ENCODE peak calls at places on chromosomes 4 and X, in six cellular contexts. R, G, J, K, Z and H are unnamed samples.

GRCh38 chr4:113232194-113232593 is 182.7 kb downstream of the ANK2 start:
- DNase-seq in R (no peak), G (peak), J (no peak), K (no peak), Z (peak), H (no peak)

GRCh38 chrX:56813318-56813837 is 84.3 kb downstream of the NBDY start:
- DNase-seq in R (no peak), G (peak), J (no peak), K (peak), Z (peak), H (peak)

GRCh38 chr4:98626350-98626749 is 32.1 kb downstream of the TSPAN5 start:
- DNase-seq in R (no peak), G (peak), J (peak), K (peak), Z (peak), H (peak)

GRCh38 chr4:73891739-73892405 is 22.7 kb downstream of the CXCL1 start:
- DNase-seq in R (no peak), G (peak), J (no peak), K (no peak), Z (peak), H (no peak)

GRCh38 chrX:20217279-20217678 is 49.4 kb downstream of the RPS6KA3 start:
- DNase-seq in R (no peak), G (peak), J (no peak), K (no peak), Z (peak), H (no peak)

GRCh38 chrX:19225906-19226305 is 103.6 kb upstream of the ADGRG2 start:
- DNase-seq in R (no peak), G (peak), J (no peak), K (peak), Z (no peak), H (peak)

GRCh38 chr4:5566991-5567390 is 141.4 kb downstream of the EVC2 start:
- DNase-seq in R (no peak), G (no peak), J (no peak), K (no peak), Z (no peak), H (no peak)

GRCh38 chr4:138401330-138401729 is 159.2 kb upstream of the SLC7A11 start:
- DNase-seq in R (no peak), G (no peak), J (no peak), K (no peak), Z (peak), H (no peak)

GRCh38 chr4:3451956-3452355 is 10.2 kb downstream of the HGFAC start:
- DNase-seq in R (no peak), G (peak), J (no peak), K (no peak), Z (peak), H (no peak)

GRCh38 chrX:17459596-17459995 is 84.6 kb downstream of the NHS start:
- DNase-seq in R (no peak), G (peak), J (no peak), K (no peak), Z (no peak), H (no peak)

GRCh38 chr4:104494822-104495559 is at the start of gene CXXC4:
- DNase-seq in R (peak), G (peak), J (peak), K (peak), Z (peak), H (peak)

GRCh38 chr4:147761218-147761883 is 29.5 kb downstream of the ARHGAP10 start:
- DNase-seq in R (no peak), G (no peak), J (no peak), K (no peak), Z (no peak), H (no peak)

DNA sequence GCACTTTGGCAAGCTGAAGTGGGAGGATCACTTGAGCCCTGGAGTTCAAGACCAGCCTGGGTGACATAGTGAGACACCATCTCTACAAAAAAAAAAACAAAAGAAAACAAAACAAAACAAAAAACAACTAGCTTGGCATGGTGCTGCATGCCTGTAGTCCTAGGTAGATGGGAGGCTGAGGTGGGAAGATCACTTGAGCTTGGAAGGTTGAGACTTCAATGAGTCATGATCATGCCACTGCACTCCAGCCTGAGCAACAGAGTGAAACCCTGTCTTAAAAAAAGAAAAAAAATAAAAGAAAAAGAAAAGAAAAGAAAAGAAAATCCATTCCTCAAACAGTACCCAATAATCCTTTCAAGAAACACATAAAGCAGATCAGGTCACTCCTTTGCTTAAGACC is 14.9 kb upstream of the ERCC6L start:
- DNase-seq in R (no peak), G (no peak), J (no peak), K (no peak), Z (no peak), H (no peak)
- H2BK5ac ChIP-seq in R (no peak), G (no peak), J (no peak), K (no peak), Z (no peak), H (no peak)

DNA sequence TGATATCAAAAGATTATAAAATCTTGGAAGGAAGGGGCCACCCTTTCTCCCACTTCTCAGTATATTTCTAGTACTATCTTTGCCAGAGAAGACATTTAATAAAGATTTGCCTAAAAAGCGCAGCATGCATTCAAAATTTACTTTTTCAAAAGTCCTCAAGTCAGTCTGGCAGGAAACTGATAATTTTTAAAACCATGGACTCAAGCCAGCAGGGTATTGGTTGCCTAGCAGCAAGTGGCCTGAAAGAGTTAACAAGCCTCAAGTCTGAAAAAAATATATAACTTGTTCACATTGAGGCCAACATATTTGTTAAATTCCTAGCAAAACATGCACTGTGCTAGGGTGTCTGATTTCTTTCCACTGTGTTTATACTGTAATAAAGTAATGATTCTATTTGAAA is 218.4 kb upstream of the FGF13 start:
- DNase-seq in R (no peak), G (no peak), J (no peak), K (no peak), Z (no peak), H (no peak)
- H3K18ac ChIP-seq in R (no peak), G (no peak), J (no peak), K (no peak), Z (no peak), H (no peak)

GRCh38 chr4:153215976-153216375 is 11.7 kb downstream of the TRIM2 start:
- DNase-seq in R (no peak), G (no peak), J (no peak), K (no peak), Z (no peak), H (no peak)

GRCh38 chr4:153216546-153216945 is 12.3 kb downstream of the TRIM2 start:
- DNase-seq in R (no peak), G (no peak), J (no peak), K (no peak), Z (no peak), H (no peak)

GRCh38 chr4:153209410-153209809 is 5.2 kb downstream of the TRIM2 start:
- DNase-seq in R (no peak), G (no peak), J (no peak), K (no peak), Z (no peak), H (peak)

GRCh38 chr4:153211986-153212720 is 7.9 kb downstream of the TRIM2 start:
- DNase-seq in R (no peak), G (peak), J (no peak), K (no peak), Z (peak), H (no peak)

GRCh38 chr4:153212755-153213154 is 8.5 kb downstream of the TRIM2 start:
- DNase-seq in R (no peak), G (no peak), J (no peak), K (no peak), Z (no peak), H (no peak)
- H2BK5ac ChIP-seq in R (no peak), G (no peak), J (no peak), K (no peak), Z (no peak), H (no peak)

DNA sequence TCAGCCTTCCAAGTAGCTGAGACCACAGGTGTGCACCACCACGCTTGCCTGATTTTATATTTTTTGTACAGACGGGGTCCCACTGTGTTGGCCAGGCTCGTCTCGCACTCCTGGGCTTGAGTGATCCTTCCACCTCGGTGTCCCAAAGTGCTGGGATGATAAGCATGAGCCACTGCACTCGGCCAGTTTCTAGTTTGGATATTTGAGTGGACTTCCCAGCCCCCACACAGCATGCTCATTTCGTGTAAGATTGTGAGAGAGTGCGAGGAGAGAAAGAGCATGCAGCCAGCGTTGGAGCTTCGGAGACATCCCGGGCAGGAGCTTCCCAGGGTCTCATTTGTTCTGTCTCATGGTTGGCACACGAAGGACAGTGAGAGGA is 31.8 kb downstream of the ARSD start:
- DNase-seq in R (no peak), G (no peak), J (no peak), K (no peak), Z (peak), H (no peak)
- H3K18ac ChIP-seq in R (no peak), G (no peak), J (no peak), K (peak), Z (peak), H (no peak)

GRCh38 chr4:158164849-158165248 is 8.0 kb downstream of the GASK1B start:
- DNase-seq in R (no peak), G (no peak), J (no peak), K (no peak), Z (no peak), H (no peak)

GRCh38 chr4:158162637-158163036 is 10.2 kb downstream of the GASK1B start:
- DNase-seq in R (no peak), G (peak), J (no peak), K (no peak), Z (peak), H (no peak)

GRCh38 chr4:158166701-158167100 is 6.1 kb downstream of the GASK1B start:
- DNase-seq in R (no peak), G (no peak), J (no peak), K (no peak), Z (no peak), H (no peak)

GRCh38 chr4:158161561-158162354 is 11.1 kb downstream of the GASK1B start:
- DNase-seq in R (no peak), G (peak), J (no peak), K (no peak), Z (peak), H (peak)

GRCh38 chr4:158163941-158164665 is 8.7 kb downstream of the GASK1B start:
- DNase-seq in R (no peak), G (no peak), J (no peak), K (no peak), Z (peak), H (no peak)
- H2BK5ac ChIP-seq in R (no peak), G (no peak), J (no peak), K (no peak), Z (no peak), H (no peak)

GRCh38 chrX:74613350-74614192 is 853 bp downstream of the RLIM start:
- DNase-seq in R (no peak), G (peak), J (no peak), K (no peak), Z (peak), H (peak)
- H3K18ac ChIP-seq in R (no peak), G (no peak), J (no peak), K (peak), Z (peak), H (peak)

GRCh38 chr4:108313546-108314339 is 145.0 kb upstream of the LEF1 start:
- DNase-seq in R (no peak), G (no peak), J (no peak), K (no peak), Z (no peak), H (peak)
- H2BK5ac ChIP-seq in R (no peak), G (no peak), J (no peak), K (no peak), Z (no peak), H (no peak)